ENCODE peak calls at places on chromosomes 3 and 15, in eight cellular contexts. M is HCT116; D is HTR-8/SVneo; N is H1; I is WTC11; W is activated naive CD4-positive, alpha-beta T cell treated with Interleukin-2 at 50 U/mL for 16 hours; F is effector memory CD4-positive, alpha-beta T cell; G is thoracic aorta. X is an unnamed sample.

GRCh38 chr3:195181781-195182469 is 89.0 kb downstream of the XXYLT1 start:
- DNase-seq in M (no peak), D (no peak), N (no peak), I (no peak), W (no peak), F (no peak), G (no peak), X (no peak)

GRCh38 chr3:29644956-29645661 is 364.2 kb downstream of the RBMS3 start:
- DNase-seq in M (no peak), D (no peak), N (no peak), I (no peak), W (no peak), F (no peak), G (no peak), X (no peak)

GRCh38 chr3:165523801-165524200 is 313.4 kb downstream of the BCHE start:
- DNase-seq in M (no peak), D (no peak), N (no peak), I (no peak), W (no peak), F (no peak), G (no peak), X (no peak)

GRCh38 chr3:134956395-134956794 is 161.3 kb downstream of the EPHB1 start:
- DNase-seq in M (no peak), D (no peak), N (no peak), I (no peak), W (no peak), F (no peak), G (no peak), X (no peak)

GRCh38 chr15:72375501-72375845 is 341 bp downstream of the HEXA start:
- DNase-seq in M (no peak), D (peak), N (no peak), I (no peak), W (no peak), F (no peak), G (no peak), X (no peak)

GRCh38 chr15:31433101-31433500 is 106.5 kb downstream of the KLF13 start:
- DNase-seq in M (no peak), D (no peak), N (no peak), I (no peak), W (no peak), F (no peak), G (no peak), X (no peak)

GRCh38 chr15:92158426-92158825 is 235.3 kb upstream of the ST8SIA2 start:
- DNase-seq in M (peak), D (no peak), N (peak), I (no peak), W (peak), F (peak), G (no peak), X (no peak)

GRCh38 chr3:99909714-99910508 is 92.2 kb downstream of the CMSS1 start:
- DNase-seq in M (no peak), D (peak), N (no peak), I (no peak), W (no peak), F (no peak), G (no peak), X (peak)

GRCh38 chr3:193507566-193507965 is 47.1 kb downstream of the ATP13A4 start:
- DNase-seq in M (no peak), D (no peak), N (no peak), I (no peak), W (no peak), F (no peak), G (no peak), X (no peak)

GRCh38 chr3:31321620-31322019 is 211.1 kb upstream of the STT3B start:
- DNase-seq in M (no peak), D (no peak), N (no peak), I (no peak), W (no peak), F (no peak), G (no peak), X (no peak)

GRCh38 chr3:70771426-70772147 is 459.1 kb upstream of the MDFIC2 start:
- DNase-seq in M (no peak), D (no peak), N (no peak), I (no peak), W (no peak), F (no peak), G (no peak), X (no peak)

GRCh38 chr3:48990636-48991421 is 788 bp downstream of the P4HTM start:
- DNase-seq in M (no peak), D (peak), N (peak), I (peak), W (peak), F (no peak), G (no peak), X (no peak)

GRCh38 chr15:64919721-64920120 is 8.0 kb downstream of the ANKDD1A start:
- DNase-seq in M (no peak), D (no peak), N (no peak), I (no peak), W (no peak), F (no peak), G (no peak), X (no peak)

GRCh38 chr15:88166330-88166993 is 90.1 kb downstream of the NTRK3 start:
- DNase-seq in M (no peak), D (peak), N (peak), I (peak), W (no peak), F (no peak), G (no peak), X (no peak)